ENCODE peak calls at places on chromosomes 13 and 19, in four cellular contexts. D is mucosa of descending colon, J is fibroblast of mammary gland, G is suprapubic skin. N is an unnamed sample.
A peak's percentile ranks its signal among the peaks of the same experiment; 100 is the strongest.

GRCh38 chr13:44810067-44810840 is 179.0 kb downstream of the NUFIP1 start:
- DNase-seq in J (no peak), G (no peak), D (peak; percentile 43), N (peak; percentile 55)

GRCh38 chr19:7488736-7489353 is at the start of gene PEX11G:
- DNase-seq in G (peak; percentile 95), J (peak; percentile 79), D (peak; percentile 97), N (peak; percentile 76)

GRCh38 chr19:53504903-53505302 is 33.0 kb upstream of the ZNF331 start:
- DNase-seq in G (no peak), J (peak; percentile 27), D (no peak), N (no peak)

GRCh38 chr13:112693831-112694497 is 4.1 kb downstream of the ATP11A start:
- DNase-seq in D (no peak), J (peak; percentile 83), G (no peak), N (peak; percentile 87)

GRCh38 chr19:5110546-5110945 is 141.6 kb downstream of the KDM4B start:
- DNase-seq in J (no peak), G (no peak), D (no peak), N (no peak)

GRCh38 chr13:93066187-93066586 is 160.4 kb upstream of the GPC6 start:
- DNase-seq in G (no peak), D (no peak), J (peak; percentile 94), N (peak; percentile 58)

GRCh38 chr19:4369888-4370260 is 26.5 kb downstream of the MPND start:
- DNase-seq in G (no peak), J (peak; percentile 59), D (peak; percentile 78), N (peak; percentile 83)

GRCh38 chr13:111429064-111429558 is 108.7 kb downstream of the TEX29 start:
- DNase-seq in D (no peak), G (no peak), J (peak; percentile 30), N (peak; percentile 7)

GRCh38 chr13:60244381-60244780 is 80.7 kb upstream of the DIAPH3 start:
- DNase-seq in J (no peak), G (no peak), D (no peak), N (no peak)

GRCh38 chr13:27595055-27595811 is 25.1 kb downstream of the LNX2 start:
- DNase-seq in G (no peak), D (no peak), J (no peak), N (no peak)

GRCh38 chr19:44260343-44260681 is 626 bp downstream of the ZNF233 start:
- DNase-seq in G (no peak), J (no peak), D (peak; percentile 33), N (no peak)

GRCh38 chr13:30065181-30065580 is 214.8 kb upstream of the UBL3 start:
- DNase-seq in G (no peak), J (no peak), D (no peak), N (no peak)

GRCh38 chr13:22447132-22447886 is 733.5 kb upstream of the SGCG start:
- DNase-seq in D (no peak), J (no peak), G (no peak), N (no peak)

GRCh38 chr13:111472083-111472482 is 151.6 kb downstream of the TEX29 start:
- DNase-seq in G (peak; percentile 69), D (no peak), J (no peak), N (no peak)

GRCh38 chr13:104043184-104043583 is 977.0 kb upstream of the SLC10A2 start:
- DNase-seq in D (no peak), G (no peak), J (no peak), N (peak; percentile 30)

GRCh38 chr13:110869231-110869804 is 45.6 kb downstream of the ANKRD10 start:
- DNase-seq in G (no peak), J (peak; percentile 32), D (no peak), N (no peak)

GRCh38 chr19:34186205-34186604 is 13.9 kb downstream of the LSM14A start:
- DNase-seq in D (no peak), G (no peak), J (no peak), N (no peak)
- H3K4me3 ChIP-seq in D (no peak overlapping the region), G (no peak overlapping the region), J (no peak overlapping the region), N (no peak overlapping the region)

GRCh38 chr13:109271555-109271954 is 514.8 kb downstream of the IRS2 start:
- DNase-seq in G (no peak), D (no peak), J (no peak), N (peak; percentile 64)

GRCh38 chr13:109271991-109272454 is 514.4 kb downstream of the IRS2 start:
- DNase-seq in D (no peak), J (peak; percentile 70), G (no peak), N (peak; percentile 95)

GRCh38 chr13:109274188-109274821 is 512.1 kb downstream of the IRS2 start:
- DNase-seq in G (no peak), J (peak; percentile 94), D (no peak), N (peak; percentile 53)

GRCh38 chr13:109273326-109273751 is 513.0 kb downstream of the IRS2 start:
- DNase-seq in G (no peak), D (no peak), J (peak; percentile 88), N (peak; percentile 81)

DNA sequence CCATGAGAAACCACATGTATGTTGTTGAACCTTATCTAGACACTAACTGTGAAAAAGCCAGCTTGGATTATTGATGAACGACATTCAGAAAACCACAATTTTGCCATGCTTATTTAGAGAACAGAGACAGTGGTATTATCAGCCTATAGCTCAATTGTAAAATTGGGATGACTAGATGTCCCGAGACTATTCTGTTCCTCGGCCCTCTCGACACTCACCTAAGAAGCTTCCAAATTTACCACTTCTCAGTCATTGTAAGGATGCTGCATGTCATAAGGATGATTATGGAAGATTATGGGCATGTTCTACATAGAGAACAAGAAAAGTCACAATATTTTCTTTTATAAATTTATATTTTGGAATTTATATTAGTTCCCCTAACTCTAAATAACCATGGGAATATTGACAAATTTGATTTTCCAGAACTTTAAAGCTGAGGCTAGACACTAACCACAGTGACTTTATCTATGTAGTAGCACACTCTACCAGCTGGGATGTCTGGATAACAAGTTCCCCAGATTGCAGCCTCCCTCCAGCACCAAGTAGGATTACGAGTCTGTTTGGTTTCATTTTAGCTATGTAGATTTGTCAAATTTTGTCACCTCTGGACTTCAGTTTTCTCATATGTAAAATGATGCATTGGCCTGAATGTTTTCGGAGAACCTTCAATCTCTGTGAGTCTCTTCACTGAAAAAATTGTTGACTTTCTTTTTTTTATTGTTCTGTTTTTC is 513.6 kb downstream of the IRS2 start:
- DNase-seq in J (no peak), D (no peak), G (no peak), N (peak; percentile 36)
- H3K4me3 ChIP-seq in J (peak overlapping the region; percentile 39), D (no peak overlapping the region), G (no peak overlapping the region), N (peak overlapping the region; percentile 73)

GRCh38 chr19:55387736-55388497 is 2.2 kb downstream of the RPL28 start:
- DNase-seq in D (no peak), J (no peak), G (no peak), N (no peak)
- H3K4me3 ChIP-seq in D (no peak overlapping the region), J (peak overlapping the region; percentile 99), G (peak overlapping the region; percentile 87), N (peak overlapping the region; percentile 99)

DNA sequence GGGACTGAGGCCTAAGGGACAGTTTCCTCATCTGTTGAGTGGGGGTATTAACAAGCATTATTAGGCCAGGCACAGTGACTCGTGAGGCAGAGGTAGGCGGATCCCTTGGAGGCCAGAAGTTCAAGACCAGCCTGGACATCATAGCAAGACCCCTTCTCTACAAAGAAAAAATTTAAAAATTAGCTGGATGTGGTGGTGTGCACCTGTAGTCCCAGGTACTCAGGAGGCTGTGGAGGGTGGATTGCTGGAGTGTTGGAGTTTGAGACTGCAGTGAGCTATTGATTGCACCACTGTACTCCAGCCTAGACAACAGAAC is 11.3 kb upstream of the FOSB start:
- DNase-seq in D (no peak), G (no peak), J (no peak), N (no peak)
- H3K4me3 ChIP-seq in D (no peak overlapping the region), G (no peak overlapping the region), J (no peak overlapping the region), N (no peak overlapping the region)

GRCh38 chr19:12527034-12527836 is 24.0 kb downstream of the ZNF564 start:
- DNase-seq in J (peak; percentile 62), D (no peak), G (no peak), N (peak; percentile 32)
- H3K4me3 ChIP-seq in J (no peak overlapping the region), D (no peak overlapping the region), G (no peak overlapping the region), N (no peak overlapping the region)

GRCh38 chr13:35478384-35479222 is 2.1 kb upstream of the MAB21L1 start:
- DNase-seq in D (no peak), J (no peak), G (no peak), N (no peak)
- H3K4me3 ChIP-seq in D (no peak overlapping the region), J (peak overlapping the region; percentile 38), G (no peak overlapping the region), N (no peak overlapping the region)

GRCh38 chr19:1266116-1266817 is 2.9 kb upstream of the CIRBP start:
- DNase-seq in J (peak; percentile 87), D (peak; percentile 96), G (peak; percentile 92), N (peak; percentile 88)

GRCh38 chr19:1266818-1267440 is 2.2 kb upstream of the CIRBP start:
- DNase-seq in D (peak; percentile 91), J (no peak), G (no peak), N (peak; percentile 56)

GRCh38 chr19:1268392-1269064 is 604 bp upstream of the CIRBP start:
- DNase-seq in J (no peak), D (no peak), G (no peak), N (no peak)

GRCh38 chr19:1269065-1269477 is at the start of gene CIRBP:
- DNase-seq in D (peak; percentile 100), G (peak; percentile 100), J (peak; percentile 98), N (peak; percentile 99)

DNA sequence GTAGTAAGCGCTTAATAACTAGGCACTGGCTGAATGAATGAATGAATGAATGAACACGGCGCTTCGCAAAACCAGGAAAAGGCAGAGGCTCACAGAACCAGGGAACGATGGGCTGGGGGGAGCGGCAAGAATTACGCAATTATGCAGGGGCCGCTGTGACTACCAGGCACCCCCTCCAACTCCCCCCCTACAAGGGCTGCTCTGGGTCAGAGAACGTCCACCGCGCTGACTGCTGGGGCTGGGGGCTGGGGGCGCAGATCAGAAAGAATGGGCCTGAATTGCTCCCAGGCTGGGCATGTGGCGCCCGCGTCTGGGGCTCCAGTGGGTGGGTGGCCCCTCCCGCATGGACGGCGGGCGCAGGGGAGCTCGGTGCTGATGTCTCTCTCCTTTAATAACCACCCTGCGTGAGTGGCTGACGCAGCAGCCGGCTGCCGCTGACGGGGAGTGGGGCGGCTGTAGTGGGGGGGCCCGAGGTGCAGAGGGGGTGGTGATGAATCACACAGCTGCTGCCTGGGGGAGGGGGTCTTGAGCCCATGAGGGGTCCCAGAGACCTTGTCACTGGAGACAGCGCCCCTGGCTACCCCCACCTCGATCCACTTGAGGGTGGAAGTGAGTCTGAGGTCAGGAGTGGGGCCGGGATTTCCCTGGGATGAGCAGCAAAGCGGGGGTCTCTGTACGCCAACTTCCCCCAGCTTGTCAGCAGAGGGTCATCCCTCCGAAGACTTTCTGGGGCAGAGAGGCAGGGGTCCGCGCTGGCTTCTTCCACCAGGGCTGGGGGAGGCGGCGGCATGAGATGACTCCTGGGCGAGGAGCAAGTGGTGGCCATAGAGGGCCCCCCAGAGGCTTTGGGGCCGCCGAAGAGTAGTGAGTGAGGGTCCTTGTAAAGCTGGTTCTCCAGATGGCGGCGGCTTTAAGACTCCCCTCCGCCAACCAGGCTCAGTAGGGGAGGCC is 1.4 kb upstream of the CIRBP start:
- DNase-seq in D (peak; percentile 57), J (peak; percentile 53), G (no peak), N (no peak)
- H3K4me3 ChIP-seq in D (no peak overlapping the region), J (peak overlapping the region; percentile 37), G (peak overlapping the region; percentile 56), N (peak overlapping the region; percentile 39)

N was measured in epithelial cell of esophagus.